ENCODE peak calls at places on chromosomes 5 and 9, in eight cellular contexts. L, I, Y, G, V, M, Q and P are unnamed samples.

GRCh38 chr5:24530907-24531306 is 113.9 kb downstream of the CDH10 start:
- DNase-seq in L (no peak), M (no peak), Y (no peak), Q (no peak), I (no peak), G (no peak), V (no peak), P (no peak)

GRCh38 chr9:89189215-89189614 is 10.6 kb upstream of the SHC3 start:
- DNase-seq in M (no peak), L (no peak), G (no peak), Q (no peak), Y (no peak), I (no peak), V (no peak), P (no peak)

GRCh38 chr5:168140256-168140655 is 151.2 kb upstream of the WWC1 start:
- DNase-seq in M (no peak), Q (no peak), V (no peak), Y (no peak), L (no peak), I (no peak), G (no peak), P (no peak)

GRCh38 chr5:28301676-28302075 is 1263.3 kb upstream of the CDH9 start:
- DNase-seq in V (no peak), I (no peak), L (peak), Y (peak), G (peak), Q (peak), M (peak), P (peak)

GRCh38 chr5:3373391-3373790 is 222.2 kb upstream of the IRX1 start:
- DNase-seq in M (no peak), Q (no peak), I (no peak), L (no peak), V (no peak), Y (no peak), G (peak), P (no peak)

GRCh38 chr9:107105784-107106183 is 177.3 kb upstream of the RAD23B start:
- DNase-seq in G (no peak), I (no peak), Y (no peak), M (no peak), Q (no peak), V (no peak), L (no peak), P (no peak)

GRCh38 chr9:129558063-129558550 is 62.8 kb downstream of the C9orf50 start:
- DNase-seq in L (no peak), G (no peak), M (no peak), Q (no peak), I (no peak), Y (no peak), V (no peak), P (no peak)

GRCh38 chr5:88116396-88116795 is 152.2 kb downstream of the TMEM161B start:
- DNase-seq in Y (no peak), Q (no peak), M (no peak), V (no peak), G (no peak), I (no peak), L (no peak), P (no peak)

GRCh38 chr9:125966959-125967711 is 220.0 kb downstream of the PBX3 start:
- DNase-seq in Y (no peak), Q (no peak), G (no peak), L (no peak), I (no peak), M (no peak), V (no peak), P (no peak)

GRCh38 chr9:126790561-126790960 is 14.3 kb upstream of the ZBTB43 start:
- DNase-seq in I (no peak), L (no peak), Y (no peak), Q (no peak), V (no peak), M (no peak), G (no peak), P (no peak)

GRCh38 chr9:86601697-86602096 is 247.5 kb upstream of the TUT7 start:
- DNase-seq in L (no peak), V (no peak), M (no peak), Q (no peak), Y (no peak), G (peak), I (no peak), P (no peak)

GRCh38 chr5:98105651-98106050 is 667.8 kb upstream of the RGMB start:
- DNase-seq in Y (no peak), I (no peak), Q (no peak), G (no peak), L (no peak), M (no peak), V (no peak), P (no peak)

GRCh38 chr5:105899726-105900125 is 1771.0 kb downstream of the EFNA5 start:
- DNase-seq in L (no peak), G (no peak), M (no peak), Y (no peak), Q (no peak), V (no peak), I (no peak), P (no peak)

GRCh38 chr9:14221558-14221957 is 92.4 kb downstream of the NFIB start:
- DNase-seq in G (peak), L (peak), V (peak), Y (peak), M (no peak), Q (peak), I (no peak), P (peak)

GRCh38 chr5:115402092-115402491 is 105.6 kb upstream of the CCDC112 start:
- DNase-seq in V (no peak), I (no peak), M (no peak), Y (no peak), G (no peak), L (no peak), Q (no peak), P (no peak)

GRCh38 chr5:43010956-43011355 is 29.2 kb downstream of the ANXA2R start:
- DNase-seq in I (no peak), Y (no peak), V (no peak), L (no peak), G (no peak), Q (no peak), M (no peak), P (peak)

GRCh38 chr5:57324159-57324558 is 150.3 kb downstream of the GPBP1 start:
- DNase-seq in L (no peak), I (no peak), V (no peak), M (peak), Y (no peak), Q (no peak), G (no peak), P (no peak)

GRCh38 chr5:9766581-9766980 is 136.4 kb upstream of the TAS2R1 start:
- DNase-seq in Q (peak), V (no peak), I (no peak), Y (peak), M (no peak), L (no peak), G (peak), P (no peak)

GRCh38 chr9:137314561-137315560 is 12.8 kb upstream of the NRARP start:
- DNase-seq in Y (no peak), M (peak), Q (no peak), I (no peak), L (no peak), V (no peak), G (no peak), P (no peak)

GRCh38 chr9:136321561-136321960 is 5.8 kb upstream of the GPSM1 start:
- DNase-seq in Y (no peak), V (no peak), M (no peak), Q (no peak), G (no peak), I (no peak), L (no peak), P (no peak)

GRCh38 chr5:96079075-96079474 is 117.4 kb upstream of the ELL2 start:
- DNase-seq in Q (peak), G (peak), Y (peak), V (peak), I (no peak), L (peak), M (no peak), P (peak)

GRCh38 chr5:171149333-171149732 is 159.7 kb upstream of the TLX3 start:
- DNase-seq in I (no peak), M (no peak), V (no peak), G (no peak), Q (no peak), L (no peak), Y (no peak), P (no peak)

GRCh38 chr9:24832307-24832706 is 286.6 kb upstream of the IZUMO3 start:
- DNase-seq in G (no peak), Y (no peak), I (no peak), Q (no peak), V (peak), L (peak), M (peak), P (no peak)

GRCh38 chr5:95973793-95974325 is 12.2 kb upstream of the ELL2 start:
- DNase-seq in Y (peak), Q (peak), G (no peak), I (no peak), M (no peak), L (no peak), V (no peak), P (peak)

GRCh38 chr5:6781711-6782110 is 68.5 kb downstream of the TENT4A start:
- DNase-seq in V (no peak), Y (no peak), Q (no peak), I (no peak), M (no peak), G (peak), L (no peak), P (no peak)

GRCh38 chr9:88559661-88560060 is 24.7 kb downstream of the NXNL2 start:
- DNase-seq in G (no peak), Y (peak), V (no peak), M (no peak), L (peak), Q (no peak), I (no peak), P (no peak)

GRCh38 chr9:121196389-121196788 is 5.3 kb downstream of the RAB14 start:
- DNase-seq in Q (no peak), I (no peak), V (no peak), G (peak), L (no peak), M (no peak), Y (no peak), P (no peak)

GRCh38 chr5:110086658-110087388 is 397.1 kb downstream of the MAN2A1 start:
- DNase-seq in Q (peak), V (no peak), I (peak), Y (peak), G (peak), M (peak), L (no peak), P (peak)

GRCh38 chr9:116550728-116551436 is 136.2 kb upstream of the TRIM32 start:
- DNase-seq in L (no peak), Q (peak), Y (peak), M (no peak), I (peak), G (peak), V (no peak), P (peak)

GRCh38 chr9:108478431-108478837 is 377.4 kb downstream of the ACTL7B start:
- DNase-seq in Q (peak), Y (peak), I (peak), V (no peak), G (peak), L (peak), M (peak), P (peak)
- TF ChIP-seq CTCF in Q (no peak), Y (no peak), I (peak), V (no peak), G (no peak), L (no peak), M (no peak), P (no peak)

DNA sequence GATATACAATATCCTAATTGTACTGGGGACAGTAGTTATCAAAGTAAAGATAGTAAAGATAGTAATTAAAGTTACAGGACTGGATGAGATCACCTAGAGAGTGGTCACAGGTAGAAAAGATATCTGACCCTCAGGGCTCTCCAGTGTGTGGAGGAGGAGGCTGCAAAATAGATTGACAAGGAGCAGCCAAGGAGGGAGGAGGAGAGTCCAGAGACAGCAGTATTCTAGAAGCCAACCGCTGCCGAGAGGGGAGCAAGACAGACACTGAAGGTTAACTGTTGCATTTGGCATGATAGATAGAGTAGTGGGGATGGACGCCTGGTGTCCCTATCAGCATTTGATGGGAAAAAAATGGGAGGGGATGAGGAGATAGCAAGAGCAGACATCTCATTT is 17.0 kb upstream of the F2RL1 start:
- DNase-seq in Q (no peak), I (no peak), V (no peak), G (no peak), L (peak), M (no peak), Y (no peak), P (no peak)
- TF ChIP-seq CTCF in Q (no peak), I (no peak), V (no peak), G (no peak), L (no peak), M (no peak), Y (no peak), P (no peak)

GRCh38 chr5:41708604-41708940 is 161.7 kb downstream of the OXCT1 start:
- DNase-seq in L (no peak), I (no peak), G (no peak), Y (no peak), V (no peak), M (no peak), Q (no peak), P (no peak)

GRCh38 chr5:41707853-41708603 is 162.2 kb downstream of the OXCT1 start:
- DNase-seq in G (peak), Y (peak), V (peak), M (no peak), L (peak), I (no peak), Q (peak), P (peak)
- TF ChIP-seq CTCF in G (peak), Y (peak), V (peak), M (peak), L (no peak), I (peak), Q (peak), P (peak)

DNA sequence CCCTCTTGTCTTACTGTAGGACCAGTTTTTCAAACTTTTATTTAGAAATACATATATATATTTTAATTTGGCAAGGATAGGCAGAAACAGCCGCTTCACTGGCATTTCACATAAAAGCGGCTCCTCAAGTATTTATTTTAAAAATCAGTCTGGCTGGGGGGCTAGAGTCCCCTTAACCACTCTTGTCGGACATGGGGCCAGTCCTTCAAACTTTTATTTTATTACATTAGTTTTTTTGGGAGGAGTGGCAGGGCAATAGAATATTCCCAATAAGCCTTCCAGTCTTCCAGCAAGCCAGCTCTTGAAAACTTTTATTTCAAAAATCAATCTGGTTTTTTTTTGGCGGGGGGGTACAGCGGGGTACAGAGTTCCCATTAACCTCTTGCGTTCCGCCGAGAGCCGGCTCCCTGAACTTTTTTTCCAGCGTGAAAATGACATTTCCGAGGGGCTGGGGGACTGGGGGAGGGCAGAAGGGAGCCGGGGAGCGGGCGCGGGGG is 641 bp upstream of the ZNF618 start:
- DNase-seq in G (no peak), L (no peak), I (no peak), Y (peak), V (no peak), M (no peak), Q (no peak), P (no peak)
- TF ChIP-seq CTCF in G (no peak), L (no peak), I (no peak), Y (no peak), V (no peak), M (no peak), Q (no peak), P (no peak)

GRCh38 chr5:4725594-4725993 is 414.5 kb upstream of the ADAMTS16 start:
- DNase-seq in Q (no peak), I (no peak), L (no peak), M (no peak), G (no peak), V (no peak), Y (no peak), P (no peak)

GRCh38 chr5:4720831-4721230 is 419.3 kb upstream of the ADAMTS16 start:
- DNase-seq in I (no peak), M (no peak), V (no peak), G (peak), Y (peak), Q (no peak), L (no peak), P (peak)

GRCh38 chr5:4722886-4723285 is 417.2 kb upstream of the ADAMTS16 start:
- DNase-seq in Y (no peak), V (no peak), I (no peak), G (no peak), Q (no peak), M (no peak), L (no peak), P (no peak)
- TF ChIP-seq CTCF in Y (no peak), V (no peak), I (no peak), G (no peak), Q (no peak), M (no peak), L (no peak), P (no peak)